ENCODE peak calls at places on chromosomes 11 and 22, in eight cellular contexts. R is BJ, E is fibroblast of lung, N is bronchial epithelial cell, L is astrocyte of the spinal cord, W is mesendoderm, F is kidney epithelial cell, S is A549. A is an unnamed sample.

GRCh38 chr11:16013649-16014275 is 342.6 kb downstream of the SOX6 start:
- DNase-seq in N (no peak), W (peak), E (peak), F (no peak), S (no peak), L (peak), R (no peak), A (no peak)

GRCh38 chr22:37472418-37473006 is 13.7 kb downstream of the MFNG start:
- DNase-seq in L (no peak), R (no peak), F (no peak), N (peak), S (peak), E (no peak), W (peak), A (no peak)

GRCh38 chr22:49011379-49011768 is 816.3 kb downstream of the BRD1 start:
- DNase-seq in F (no peak), L (no peak), S (no peak), N (no peak), R (no peak), E (no peak), W (no peak), A (no peak)

GRCh38 chr22:23079814-23080521 is 9.6 kb downstream of the GNAZ start:
- DNase-seq in F (no peak), S (no peak), E (no peak), N (no peak), W (no peak), R (no peak), L (no peak), A (no peak)

GRCh38 chr11:123535401-123535800 is 105.3 kb downstream of the GRAMD1B start:
- DNase-seq in S (no peak), W (no peak), R (no peak), N (no peak), F (no peak), L (no peak), E (no peak), A (no peak)

GRCh38 chr22:49586244-49586748 is 241.4 kb downstream of the BRD1 start:
- DNase-seq in L (no peak), W (peak), S (no peak), F (no peak), E (no peak), R (no peak), N (no peak), A (no peak)

GRCh38 chr22:23984430-23984829 is 4.5 kb downstream of the GSTT2 start:
- DNase-seq in S (no peak), W (peak), R (no peak), F (no peak), E (no peak), N (peak), L (peak), A (no peak)

GRCh38 chr11:7467652-7468051 is 17.7 kb upstream of the OLFML1 start:
- DNase-seq in E (no peak), L (no peak), F (no peak), R (no peak), N (peak), W (peak), S (no peak), A (no peak)

GRCh38 chr11:2581151-2581930 is 118.5 kb downstream of the KCNQ1OT1 start:
- DNase-seq in F (no peak), L (no peak), N (no peak), E (no peak), W (no peak), S (no peak), R (no peak), A (no peak)

GRCh38 chr22:45575607-45576272 is 73.1 kb downstream of the FBLN1 start:
- DNase-seq in E (no peak), R (no peak), W (no peak), F (no peak), S (no peak), N (no peak), L (no peak), A (no peak)

GRCh38 chr11:57546869-57547518 is 9.6 kb downstream of the SMTNL1 start:
- DNase-seq in W (peak), F (no peak), R (no peak), N (peak), E (peak), S (peak), L (peak), A (no peak)

GRCh38 chr11:3824714-3825472 is 15.9 kb downstream of the RHOG start:
- DNase-seq in N (peak), L (no peak), R (no peak), E (peak), S (peak), F (no peak), W (peak), A (no peak)

GRCh38 chr11:131609317-131609716 is 238.9 kb downstream of the NTM start:
- DNase-seq in F (peak), W (no peak), R (peak), S (no peak), N (peak), L (peak), E (peak), A (no peak)

GRCh38 chr11:74684661-74685060 is 46.6 kb downstream of the CHRDL2 start:
- DNase-seq in F (no peak), W (no peak), L (no peak), E (no peak), N (no peak), S (no peak), R (no peak), A (no peak)

GRCh38 chr11:116786360-116786759 is 1.5 kb downstream of the ZPR1 start:
- DNase-seq in N (no peak), W (no peak), S (no peak), R (no peak), L (no peak), F (no peak), E (no peak), A (no peak)

GRCh38 chr22:48923165-48923875 is 904.4 kb downstream of the BRD1 start:
- DNase-seq in F (no peak), E (no peak), L (no peak), S (no peak), N (no peak), R (no peak), W (no peak), A (no peak)

GRCh38 chr11:7964873-7965272 is 374 bp downstream of the NLRP10 start:
- DNase-seq in E (peak), N (peak), L (peak), W (no peak), F (no peak), S (no peak), R (no peak), A (no peak)

GRCh38 chr11:2089536-2090165 is 49.5 kb downstream of the IGF2 start:
- DNase-seq in E (peak), F (no peak), L (peak), R (no peak), S (peak), W (peak), N (peak), A (no peak)

GRCh38 chr22:38462960-38463784 is 4.7 kb upstream of the KDELR3 start:
- DNase-seq in S (no peak), L (no peak), E (no peak), R (no peak), N (no peak), W (peak), F (no peak), A (no peak)

GRCh38 chr11:47376183-47376542 is 2.2 kb downstream of the SPI1 start:
- DNase-seq in N (no peak), E (no peak), L (no peak), R (no peak), F (no peak), S (no peak), W (no peak), A (peak)

GRCh38 chr11:10413268-10413667 is 41.8 kb upstream of the AMPD3 start:
- DNase-seq in R (no peak), W (peak), E (no peak), L (no peak), F (no peak), S (no peak), N (peak), A (no peak)

GRCh38 chr11:3042496-3043314 is 14.5 kb downstream of the CARS1 start:
- DNase-seq in R (no peak), L (no peak), F (no peak), E (no peak), N (no peak), S (no peak), W (no peak), A (no peak)

GRCh38 chr11:93481279-93481678 is 61.9 kb downstream of the SMCO4 start:
- DNase-seq in L (no peak), N (peak), F (no peak), E (no peak), W (no peak), S (no peak), R (no peak), A (no peak)

GRCh38 chr11:60183595-60184201 is 815 bp upstream of the MS4A6A start:
- DNase-seq in R (no peak), L (no peak), E (no peak), S (no peak), W (no peak), N (no peak), F (no peak), A (no peak)
- H3K4me3 ChIP-seq in R (no peak), L (no peak), E (no peak), S (no peak), W (no peak), N (no peak), F (no peak), A (no peak)

DNA sequence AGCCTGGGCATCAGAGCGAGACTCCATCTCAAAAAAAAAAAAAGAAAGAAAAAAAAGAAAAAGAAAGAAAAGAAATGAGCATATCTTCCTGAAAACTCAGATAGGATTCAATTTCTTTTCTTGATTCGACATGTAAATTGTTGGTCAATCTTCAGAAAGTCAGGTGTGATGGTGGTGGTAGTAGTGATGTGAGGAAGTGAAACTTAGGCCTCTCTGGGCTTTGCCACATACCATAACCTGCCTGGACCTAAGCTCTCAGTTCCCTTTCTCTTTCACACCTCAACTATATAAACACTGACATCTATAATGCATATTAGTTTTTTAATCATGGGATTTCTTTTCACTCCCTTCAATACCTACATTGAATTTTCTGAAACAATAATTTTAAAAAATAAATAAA is 98.0 kb upstream of the TBCEL start:
- DNase-seq in S (no peak), W (no peak), E (no peak), L (no peak), N (no peak), R (no peak), F (no peak), A (no peak)
- H3K4me3 ChIP-seq in S (no peak), W (no peak), E (no peak), L (no peak), N (no peak), R (no peak), F (no peak), A (no peak)

DNA sequence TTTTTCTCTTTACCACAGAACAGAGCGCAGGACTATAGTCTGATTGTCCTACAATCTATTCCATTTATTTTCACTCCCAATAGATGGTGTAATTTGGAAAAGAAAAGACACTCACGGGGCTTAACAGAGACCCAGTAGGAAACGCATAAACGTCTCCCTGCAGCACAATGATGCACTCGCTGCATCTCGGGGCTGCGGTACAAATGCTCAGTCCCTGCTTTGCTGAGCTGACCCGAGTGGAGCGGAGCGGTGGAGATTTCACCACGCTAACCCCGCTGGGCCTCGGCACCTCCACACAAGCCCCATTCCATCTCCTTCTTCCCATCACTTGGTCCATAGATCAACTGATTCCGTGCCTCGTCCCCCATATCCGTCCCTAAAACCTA is 1.5 kb downstream of the FEZ1 start:
- DNase-seq in W (no peak), E (peak), L (peak), F (no peak), S (no peak), R (no peak), N (no peak), A (no peak)
- H3K4me3 ChIP-seq in W (peak), E (peak), L (peak), F (peak), S (no peak), R (peak), N (peak), A (peak)

GRCh38 chr22:25176799-25177198 is 22.9 kb upstream of the CRYBB3 start:
- DNase-seq in R (no peak), L (no peak), W (no peak), N (no peak), E (no peak), S (no peak), F (no peak), A (no peak)
- H3K4me3 ChIP-seq in R (no peak), L (no peak), W (no peak), N (no peak), E (no peak), S (no peak), F (no peak), A (no peak)

GRCh38 chr11:518463-519202 is 11.6 kb upstream of the RNH1 start:
- DNase-seq in L (peak), S (peak), F (peak), E (peak), W (peak), N (peak), R (peak), A (peak)
- H3K4me3 ChIP-seq in L (peak), S (peak), F (peak), E (peak), W (no peak), N (peak), R (peak), A (peak)

DNA sequence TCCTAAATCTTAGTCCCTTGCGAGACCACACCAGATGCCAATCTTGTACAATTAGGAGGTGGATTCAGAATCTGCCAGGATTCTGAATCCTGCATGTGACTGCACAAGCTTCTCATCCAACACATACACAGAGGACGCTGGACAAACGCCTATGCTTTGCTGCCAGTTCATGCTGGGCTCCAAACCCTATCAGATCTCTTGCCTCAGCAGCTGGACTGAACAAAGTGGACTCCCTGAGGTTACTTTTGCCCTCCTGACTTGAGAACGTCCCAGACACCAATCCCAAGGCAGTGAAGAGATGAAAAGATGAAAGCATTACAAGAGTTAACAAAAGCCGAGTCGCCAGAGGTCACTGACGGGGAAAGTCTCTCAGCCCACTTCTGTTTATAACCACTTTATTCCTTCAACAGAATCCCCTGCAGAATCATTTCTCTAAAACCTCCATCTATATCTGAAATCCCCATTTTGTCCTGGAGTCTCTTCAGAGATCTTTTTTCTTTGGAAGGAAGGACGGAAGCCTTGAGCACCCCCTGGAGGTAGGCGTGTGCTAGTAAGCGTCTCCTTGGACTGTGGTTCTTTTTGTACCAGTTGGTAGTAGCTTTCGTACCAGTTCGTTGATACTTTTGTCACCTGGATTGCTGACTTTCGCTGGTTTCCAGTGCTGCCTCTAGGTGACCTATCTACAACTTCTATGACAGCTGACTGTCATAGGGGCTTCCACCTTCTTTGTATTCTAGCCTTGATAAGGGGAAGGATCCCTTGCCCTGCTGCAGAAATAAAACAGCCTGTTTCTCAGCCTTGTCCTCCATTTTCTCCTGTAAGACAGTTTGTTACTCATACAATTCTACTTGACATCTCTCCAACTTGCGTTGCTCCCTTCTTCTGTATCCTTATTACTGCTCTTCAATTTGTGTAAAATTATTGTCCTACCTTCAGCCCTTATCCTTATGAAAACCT is 26.1 kb upstream of the EED start:
- DNase-seq in F (peak), S (peak), L (peak), E (peak), N (peak), W (peak), R (no peak), A (peak)
- H3K4me3 ChIP-seq in F (no peak), S (peak), L (peak), E (peak), N (no peak), W (no peak), R (no peak), A (peak)

DNA sequence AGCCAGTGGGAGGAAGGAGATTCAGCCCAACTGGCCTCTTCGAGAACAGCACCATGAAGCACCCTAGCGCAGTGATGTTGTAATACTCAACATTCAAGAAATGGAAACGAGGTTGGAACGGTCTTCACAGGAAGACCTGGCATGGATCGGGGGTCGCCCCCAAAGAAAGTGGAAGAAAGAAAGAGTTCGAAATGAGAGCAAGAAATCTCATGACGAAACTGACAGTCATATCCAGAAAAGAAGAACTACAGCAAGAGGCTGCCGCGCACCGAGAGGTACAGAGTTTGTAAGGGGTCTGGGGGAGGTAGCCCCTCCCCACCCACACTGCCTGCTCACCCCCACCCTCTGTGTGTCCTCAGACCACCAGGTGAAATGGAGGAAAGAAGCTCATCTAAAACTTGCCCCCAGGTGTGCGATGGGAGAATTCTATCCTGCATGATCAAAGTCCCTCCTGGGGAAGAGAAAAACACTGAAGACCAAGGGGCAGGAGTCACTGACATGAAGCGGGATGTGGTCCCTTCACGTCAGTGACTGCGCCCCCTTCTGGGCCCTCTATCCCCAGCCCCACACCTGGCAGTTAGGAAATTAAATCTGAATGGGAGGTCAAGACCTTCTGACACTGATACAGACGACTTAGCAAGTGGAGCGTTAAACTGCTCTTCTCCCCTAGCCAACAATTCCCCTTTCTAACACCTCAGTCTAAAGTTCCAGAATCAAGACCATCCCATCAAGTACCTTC is 52.9 kb upstream of the SPATA19 start:
- DNase-seq in S (no peak), L (no peak), W (peak), R (no peak), E (no peak), N (no peak), F (no peak), A (no peak)
- H3K4me3 ChIP-seq in S (no peak), L (no peak), W (no peak), R (no peak), E (no peak), N (no peak), F (no peak), A (no peak)

DNA sequence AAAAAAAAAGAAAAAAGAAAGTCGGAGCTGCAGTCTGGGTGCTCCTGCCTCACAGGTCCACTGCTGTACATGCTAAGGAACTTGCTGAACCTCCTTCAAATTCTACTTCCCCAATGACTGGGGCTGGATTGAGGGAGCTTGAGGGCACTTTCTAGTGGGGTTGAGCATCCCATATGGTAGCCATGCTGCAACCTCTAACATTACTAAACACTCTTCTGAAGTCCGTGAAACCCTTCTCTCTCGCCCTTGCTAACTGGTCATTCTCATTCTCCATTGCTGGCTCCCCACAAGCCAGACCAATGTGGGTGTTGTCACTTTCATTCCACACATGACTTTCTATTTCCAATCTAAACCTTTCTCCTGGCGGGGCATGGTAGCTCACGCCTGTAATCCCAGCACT is 1.2 kb downstream of the ESS2 start:
- DNase-seq in N (no peak), F (no peak), W (no peak), L (no peak), S (no peak), R (no peak), E (no peak), A (no peak)
- H3K4me3 ChIP-seq in N (no peak), F (no peak), W (no peak), L (no peak), S (no peak), R (no peak), E (no peak), A (no peak)

DNA sequence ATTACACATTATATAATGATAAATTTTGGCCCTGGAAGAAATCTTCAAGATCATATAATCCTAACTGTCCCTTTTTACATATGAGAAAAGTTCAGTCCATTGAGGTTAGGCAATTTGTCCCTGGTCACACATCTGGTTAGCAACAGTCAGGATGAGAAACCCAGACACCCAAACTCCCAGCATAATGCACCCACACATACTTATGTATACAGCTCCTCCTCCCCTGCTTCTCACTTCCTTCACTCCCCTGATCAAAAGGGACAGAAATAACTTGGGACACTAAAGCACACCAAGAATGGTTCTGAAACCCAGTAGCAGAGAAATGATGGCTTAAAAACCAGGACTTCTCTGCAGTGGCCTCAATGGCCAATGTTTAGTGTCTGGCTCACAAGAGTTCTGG is 11.1 kb downstream of the NUMA1 start:
- DNase-seq in E (peak), S (no peak), W (no peak), L (no peak), N (no peak), R (no peak), F (no peak), A (no peak)
- H3K4me3 ChIP-seq in E (peak), S (no peak), W (no peak), L (no peak), N (no peak), R (no peak), F (no peak), A (peak)